ENCODE peak calls at places on chromosomes 1 and 21, in seven cellular contexts. N is stimulated activated CD4-positive, alpha-beta T cell treated with anti-CD3 and anti-CD28 coated beads, Interleukin-1b, Interleukin-23, amount 100 ng/mL, for 4 hours; W is EL; L is CD8-positive, alpha-beta memory T cell; O is mucosa of descending colon; E is GM12865; V is HTR-8/SVneo. Q is an unnamed sample.

GRCh38 chr1:55580845-55581332 is 365.7 kb upstream of the USP24 start:
- DNase-seq in N (no peak), W (peak), L (no peak), O (no peak), E (no peak), V (no peak), Q (no peak)

GRCh38 chr1:89310505-89310904 is 37.8 kb upstream of the GBP5 start:
- DNase-seq in N (no peak), W (peak), L (peak), O (no peak), E (peak), V (no peak), Q (peak)

GRCh38 chr1:156632355-156632754 is 9.6 kb upstream of the BCAN start:
- DNase-seq in N (no peak), W (no peak), L (no peak), O (no peak), E (no peak), V (no peak), Q (no peak)

GRCh38 chr1:25030674-25031589 is 100.9 kb upstream of the RUNX3 start:
- DNase-seq in N (peak), W (peak), L (peak), O (peak), E (peak), V (no peak), Q (peak)

GRCh38 chr1:7707527-7707926 is 63.6 kb upstream of the VAMP3 start:
- DNase-seq in N (no peak), W (peak), L (no peak), O (no peak), E (no peak), V (no peak), Q (no peak)

GRCh38 chr1:84782311-84782771 is 92.1 kb upstream of the SSX2IP start:
- DNase-seq in N (peak), W (peak), L (peak), O (peak), E (peak), V (peak), Q (peak)

GRCh38 chr1:38125837-38126520 is 79.4 kb upstream of the POU3F1 start:
- DNase-seq in N (no peak), W (no peak), L (no peak), O (no peak), E (no peak), V (no peak), Q (no peak)

GRCh38 chr1:236800002-236800620 is 5.0 kb downstream of the MTR start:
- DNase-seq in N (no peak), W (peak), L (no peak), O (no peak), E (peak), V (no peak), Q (no peak)

GRCh38 chr1:68327414-68327813 is 95.1 kb upstream of the WLS start:
- DNase-seq in N (no peak), W (no peak), L (no peak), O (no peak), E (no peak), V (no peak), Q (no peak)

GRCh38 chr1:248229360-248229908 is 1.8 kb upstream of the OR2M4 start:
- DNase-seq in N (no peak), W (no peak), L (no peak), O (no peak), E (no peak), V (no peak), Q (no peak)

GRCh38 chr1:46137901-46138300 is 5.5 kb upstream of the PIK3R3 start:
- DNase-seq in N (no peak), W (peak), L (no peak), O (no peak), E (no peak), V (no peak), Q (no peak)

GRCh38 chr1:165871311-165872067 is 44.1 kb downstream of the UCK2 start:
- DNase-seq in N (peak), W (peak), L (peak), O (peak), E (peak), V (peak), Q (peak)

GRCh38 chr1:183149273-183149672 is 36.8 kb upstream of the LAMC2 start:
- DNase-seq in N (no peak), W (no peak), L (no peak), O (no peak), E (no peak), V (no peak), Q (no peak)

GRCh38 chr1:50271968-50272578 is 151.2 kb downstream of the DMRTA2 start:
- DNase-seq in N (no peak), W (peak), L (no peak), O (peak), E (peak), V (no peak), Q (no peak)

GRCh38 chr1:11886986-11887665 is 28.4 kb upstream of the NPPB start:
- DNase-seq in N (no peak), W (no peak), L (no peak), O (no peak), E (no peak), V (no peak), Q (no peak)

GRCh38 chr1:55140546-55140983 is 74.6 kb downstream of the USP24 start:
- DNase-seq in N (peak), W (peak), L (peak), O (peak), E (peak), V (peak), Q (peak)

GRCh38 chr1:232943679-232944252 is 6.6 kb upstream of the NTPCR start:
- DNase-seq in N (peak), W (no peak), L (no peak), O (no peak), E (peak), V (no peak), Q (peak)

GRCh38 chr1:220880726-220881506 is 1.7 kb downstream of the HLX start:
- DNase-seq in N (no peak), W (peak), L (no peak), O (peak), E (no peak), V (peak), Q (no peak)

GRCh38 chr1:228396770-228397453 is 9.7 kb downstream of the TRIM11 start:
- DNase-seq in N (no peak), W (no peak), L (no peak), O (no peak), E (no peak), V (no peak), Q (no peak)

GRCh38 chr1:201648066-201648910 is 109.4 kb downstream of the NAV1 start:
- DNase-seq in N (no peak), W (peak), L (no peak), O (peak), E (no peak), V (peak), Q (no peak)

GRCh38 chr21:44521301-44521927 is 18.6 kb downstream of the KRTAP10-1 start:
- DNase-seq in N (no peak), W (no peak), L (no peak), O (no peak), E (no peak), V (no peak), Q (no peak)

GRCh38 chr1:213089924-213090677 is 39.1 kb downstream of the RPS6KC1 start:
- DNase-seq in N (no peak), W (no peak), L (no peak), O (no peak), E (no peak), V (no peak), Q (peak)

GRCh38 chr1:225635649-225636048 is 17.3 kb downstream of the ENAH start:
- DNase-seq in N (no peak), W (no peak), L (no peak), O (no peak), E (no peak), V (no peak), Q (no peak)

GRCh38 chr1:236862615-236863211 is 67.6 kb downstream of the MTR start:
- DNase-seq in N (no peak), W (no peak), L (no peak), O (peak), E (no peak), V (no peak), Q (no peak)

GRCh38 chr1:232477728-232478127 is 152.2 kb downstream of the SIPA1L2 start:
- DNase-seq in N (no peak), W (peak), L (no peak), O (no peak), E (no peak), V (peak), Q (no peak)

GRCh38 chr1:51549901-51550300 is 30.8 kb upstream of the EPS15 start:
- DNase-seq in N (no peak), W (no peak), L (no peak), O (no peak), E (no peak), V (no peak), Q (no peak)

GRCh38 chr1:44603718-44604117 is 70.6 kb downstream of the TMEM53 start:
- DNase-seq in N (no peak), W (no peak), L (no peak), O (peak), E (no peak), V (no peak), Q (no peak)

GRCh38 chr1:147721711-147722110 is 38.7 kb downstream of the GJA5 start:
- DNase-seq in N (no peak), W (peak), L (no peak), O (no peak), E (no peak), V (no peak), Q (no peak)

GRCh38 chr1:203631349-203631748 is 4.7 kb downstream of the ATP2B4 start:
- DNase-seq in N (no peak), W (no peak), L (no peak), O (no peak), E (no peak), V (no peak), Q (no peak)

GRCh38 chr1:161772397-161772796 is 6.3 kb downstream of the ATF6 start:
- DNase-seq in N (no peak), W (no peak), L (no peak), O (no peak), E (no peak), V (no peak), Q (no peak)

GRCh38 chr1:6350416-6351088 is 43.0 kb downstream of the ACOT7 start:
- DNase-seq in N (no peak), W (no peak), L (no peak), O (peak), E (no peak), V (no peak), Q (no peak)

GRCh38 chr1:8718878-8719361 is 98.5 kb downstream of the RERE start:
- DNase-seq in N (no peak), W (no peak), L (no peak), O (no peak), E (no peak), V (no peak), Q (no peak)

GRCh38 chr1:61873581-61873980 is 131.3 kb downstream of the PATJ start:
- DNase-seq in N (no peak), W (no peak), L (no peak), O (no peak), E (no peak), V (no peak), Q (no peak)

Q was measured in immature natural killer cell.